ENCODE peak calls at places on chromosomes 2 and 18, in five cellular contexts. H, N, L, G and F are unnamed samples.

GRCh38 chr2:197803033-197803444 is 1.4 kb upstream of the PLCL1 start:
- DNase-seq in H (no peak), N (peak), L (no peak), G (peak), F (no peak)

GRCh38 chr2:118310016-118310877 is 222.0 kb downstream of the INSIG2 start:
- DNase-seq in H (peak), N (peak), L (peak), G (no peak), F (peak)

GRCh38 chr2:229343661-229344060 is 72.6 kb upstream of the PID1 start:
- DNase-seq in H (no peak), N (no peak), L (no peak), G (no peak), F (no peak)

GRCh38 chr2:12642855-12643254 is 73.9 kb upstream of the TRIB2 start:
- DNase-seq in H (no peak), N (no peak), L (no peak), G (no peak), F (no peak)

GRCh38 chr2:172084734-172085459 is 410 bp upstream of the DLX1 start:
- DNase-seq in H (no peak), N (no peak), L (peak), G (peak), F (no peak)

GRCh38 chr18:46623541-46623940 is 33.5 kb downstream of the LOXHD1 start:
- DNase-seq in H (no peak), N (peak), L (peak), G (peak), F (no peak)

GRCh38 chr2:127735537-127736399 is 34.5 kb downstream of the SFT2D3 start:
- DNase-seq in H (no peak), N (no peak), L (no peak), G (no peak), F (no peak)

GRCh38 chr2:233448220-233448559 is 93.9 kb downstream of the DGKD start:
- DNase-seq in H (no peak), N (no peak), L (no peak), G (peak), F (no peak)

GRCh38 chr18:48529796-48530195 is 9.0 kb upstream of the CTIF start:
- DNase-seq in H (no peak), N (no peak), L (no peak), G (no peak), F (no peak)

GRCh38 chr2:25297738-25298137 is 44.0 kb downstream of the DNMT3A start:
- DNase-seq in H (no peak), N (no peak), L (no peak), G (no peak), F (no peak)